ENCODE peak calls at places on chromosome 20, in ten cellular contexts. One of them, this sample, is unnamed.

GRCh38 chr20:49344975-49345374 is 67.1 kb upstream of the ZNFX1 start:
- DNase-seq in EL: peak
- DNase-seq in GM12865: no peak
- DNase-seq in RWPE1: peak
- DNase-seq in pancreas: no peak
- DNase-seq in stimulated activated naive CD8-positive, alpha-beta T cell treated with anti-CD3 and anti-CD28 coated beads, Interleukin-15, amount 100 ng/mL, for 72 hours: no peak
- DNase-seq in dorsolateral prefrontal cortex: no peak
- DNase-seq in naive thymus-derived CD4-positive, alpha-beta T cell: no peak
- DNase-seq in GOT3: peak
- DNase-seq in T1000: peak
- DNase-seq in this sample: no peak

GRCh38 chr20:46463852-46464251 is 49.5 kb downstream of the ZNF334 start:
- DNase-seq in GM12865: no peak
- DNase-seq in RWPE1: no peak
- DNase-seq in naive thymus-derived CD4-positive, alpha-beta T cell: no peak
- DNase-seq in EL: no peak
- DNase-seq in pancreas: no peak
- DNase-seq in dorsolateral prefrontal cortex: no peak
- DNase-seq in stimulated activated naive CD8-positive, alpha-beta T cell treated with anti-CD3 and anti-CD28 coated beads, Interleukin-15, amount 100 ng/mL, for 72 hours: no peak
- DNase-seq in GOT3: no peak
- DNase-seq in T1000: no peak
- DNase-seq in this sample: no peak

GRCh38 chr20:3658708-3659491 is 4.3 kb downstream of the GFRA4 start:
- DNase-seq in dorsolateral prefrontal cortex: peak
- DNase-seq in RWPE1: no peak
- DNase-seq in GOT3: no peak
- DNase-seq in T1000: no peak
- DNase-seq in GM12865: peak
- DNase-seq in EL: no peak
- DNase-seq in stimulated activated naive CD8-positive, alpha-beta T cell treated with anti-CD3 and anti-CD28 coated beads, Interleukin-15, amount 100 ng/mL, for 72 hours: no peak
- DNase-seq in naive thymus-derived CD4-positive, alpha-beta T cell: no peak
- DNase-seq in pancreas: no peak
- DNase-seq in this sample: no peak

GRCh38 chr20:49518576-49518975 is 36.1 kb upstream of the KCNB1 start:
- DNase-seq in EL: no peak
- DNase-seq in stimulated activated naive CD8-positive, alpha-beta T cell treated with anti-CD3 and anti-CD28 coated beads, Interleukin-15, amount 100 ng/mL, for 72 hours: no peak
- DNase-seq in pancreas: no peak
- DNase-seq in naive thymus-derived CD4-positive, alpha-beta T cell: no peak
- DNase-seq in dorsolateral prefrontal cortex: no peak
- DNase-seq in GOT3: no peak
- DNase-seq in RWPE1: no peak
- DNase-seq in GM12865: no peak
- DNase-seq in T1000: no peak
- DNase-seq in this sample: no peak

GRCh38 chr20:3541887-3542721 is 71.3 kb downstream of the ATRN start:
- DNase-seq in naive thymus-derived CD4-positive, alpha-beta T cell: no peak
- DNase-seq in EL: no peak
- DNase-seq in GM12865: no peak
- DNase-seq in dorsolateral prefrontal cortex: no peak
- DNase-seq in GOT3: no peak
- DNase-seq in pancreas: peak
- DNase-seq in RWPE1: no peak
- DNase-seq in T1000: no peak
- DNase-seq in stimulated activated naive CD8-positive, alpha-beta T cell treated with anti-CD3 and anti-CD28 coated beads, Interleukin-15, amount 100 ng/mL, for 72 hours: no peak
- DNase-seq in this sample: no peak

GRCh38 chr20:9995514-9996272 is 39.1 kb upstream of the ANKEF1 start:
- DNase-seq in GOT3: no peak
- DNase-seq in naive thymus-derived CD4-positive, alpha-beta T cell: no peak
- DNase-seq in pancreas: no peak
- DNase-seq in dorsolateral prefrontal cortex: no peak
- DNase-seq in GM12865: no peak
- DNase-seq in T1000: no peak
- DNase-seq in EL: no peak
- DNase-seq in stimulated activated naive CD8-positive, alpha-beta T cell treated with anti-CD3 and anti-CD28 coated beads, Interleukin-15, amount 100 ng/mL, for 72 hours: no peak
- DNase-seq in RWPE1: no peak
- DNase-seq in this sample: no peak

GRCh38 chr20:45317826-45318225 is 9.7 kb upstream of the MATN4 start:
- DNase-seq in RWPE1: no peak
- DNase-seq in EL: no peak
- DNase-seq in GM12865: no peak
- DNase-seq in T1000: no peak
- DNase-seq in stimulated activated naive CD8-positive, alpha-beta T cell treated with anti-CD3 and anti-CD28 coated beads, Interleukin-15, amount 100 ng/mL, for 72 hours: no peak
- DNase-seq in dorsolateral prefrontal cortex: no peak
- DNase-seq in pancreas: no peak
- DNase-seq in GOT3: no peak
- DNase-seq in naive thymus-derived CD4-positive, alpha-beta T cell: no peak
- DNase-seq in this sample: no peak

GRCh38 chr20:34567885-34568865 is 9.7 kb downstream of the MAP1LC3A start:
- DNase-seq in pancreas: no peak
- DNase-seq in T1000: no peak
- DNase-seq in EL: no peak
- DNase-seq in GM12865: no peak
- DNase-seq in stimulated activated naive CD8-positive, alpha-beta T cell treated with anti-CD3 and anti-CD28 coated beads, Interleukin-15, amount 100 ng/mL, for 72 hours: no peak
- DNase-seq in dorsolateral prefrontal cortex: no peak
- DNase-seq in naive thymus-derived CD4-positive, alpha-beta T cell: no peak
- DNase-seq in RWPE1: no peak
- DNase-seq in GOT3: no peak
- DNase-seq in this sample: no peak

GRCh38 chr20:3652217-3652616 is 11.0 kb downstream of the GFRA4 start:
- DNase-seq in GM12865: no peak
- DNase-seq in RWPE1: no peak
- DNase-seq in naive thymus-derived CD4-positive, alpha-beta T cell: no peak
- DNase-seq in T1000: no peak
- DNase-seq in stimulated activated naive CD8-positive, alpha-beta T cell treated with anti-CD3 and anti-CD28 coated beads, Interleukin-15, amount 100 ng/mL, for 72 hours: no peak
- DNase-seq in GOT3: no peak
- DNase-seq in pancreas: peak
- DNase-seq in dorsolateral prefrontal cortex: no peak
- DNase-seq in EL: no peak
- DNase-seq in this sample: peak

GRCh38 chr20:3420211-3420707 is 12.8 kb upstream of the DNAAF9 start:
- DNase-seq in naive thymus-derived CD4-positive, alpha-beta T cell: no peak
- DNase-seq in stimulated activated naive CD8-positive, alpha-beta T cell treated with anti-CD3 and anti-CD28 coated beads, Interleukin-15, amount 100 ng/mL, for 72 hours: peak
- DNase-seq in EL: peak
- DNase-seq in T1000: no peak
- DNase-seq in RWPE1: peak
- DNase-seq in GM12865: peak
- DNase-seq in dorsolateral prefrontal cortex: peak
- DNase-seq in pancreas: peak
- DNase-seq in GOT3: no peak
- DNase-seq in this sample: no peak

GRCh38 chr20:23358563-23358906 is 3.4 kb upstream of the GZF1 start:
- DNase-seq in GOT3: no peak
- DNase-seq in EL: no peak
- DNase-seq in T1000: no peak
- DNase-seq in stimulated activated naive CD8-positive, alpha-beta T cell treated with anti-CD3 and anti-CD28 coated beads, Interleukin-15, amount 100 ng/mL, for 72 hours: no peak
- DNase-seq in GM12865: no peak
- DNase-seq in pancreas: no peak
- DNase-seq in dorsolateral prefrontal cortex: no peak
- DNase-seq in RWPE1: no peak
- DNase-seq in naive thymus-derived CD4-positive, alpha-beta T cell: no peak
- DNase-seq in this sample: no peak

GRCh38 chr20:17854307-17854903 is 114.2 kb downstream of the SNX5 start:
- DNase-seq in EL: peak
- DNase-seq in naive thymus-derived CD4-positive, alpha-beta T cell: no peak
- DNase-seq in dorsolateral prefrontal cortex: peak
- DNase-seq in T1000: no peak
- DNase-seq in RWPE1: peak
- DNase-seq in GOT3: no peak
- DNase-seq in GM12865: peak
- DNase-seq in stimulated activated naive CD8-positive, alpha-beta T cell treated with anti-CD3 and anti-CD28 coated beads, Interleukin-15, amount 100 ng/mL, for 72 hours: no peak
- DNase-seq in pancreas: peak
- DNase-seq in this sample: no peak

GRCh38 chr20:48463916-48464315 is 363.9 kb downstream of the PREX1 start:
- DNase-seq in RWPE1: no peak
- DNase-seq in naive thymus-derived CD4-positive, alpha-beta T cell: no peak
- DNase-seq in dorsolateral prefrontal cortex: no peak
- DNase-seq in pancreas: no peak
- DNase-seq in EL: peak
- DNase-seq in GOT3: peak
- DNase-seq in GM12865: no peak
- DNase-seq in stimulated activated naive CD8-positive, alpha-beta T cell treated with anti-CD3 and anti-CD28 coated beads, Interleukin-15, amount 100 ng/mL, for 72 hours: no peak
- DNase-seq in T1000: no peak
- DNase-seq in this sample: no peak

GRCh38 chr20:63290677-63291472 is 2.1 kb upstream of the COL20A1 start:
- DNase-seq in T1000: peak
- DNase-seq in GM12865: peak
- DNase-seq in naive thymus-derived CD4-positive, alpha-beta T cell: peak
- DNase-seq in dorsolateral prefrontal cortex: no peak
- DNase-seq in EL: peak
- DNase-seq in GOT3: no peak
- DNase-seq in RWPE1: peak
- DNase-seq in pancreas: no peak
- DNase-seq in stimulated activated naive CD8-positive, alpha-beta T cell treated with anti-CD3 and anti-CD28 coated beads, Interleukin-15, amount 100 ng/mL, for 72 hours: peak
- DNase-seq in this sample: peak

GRCh38 chr20:12623870-12624269 is 384.9 kb upstream of the SPTLC3 start:
- DNase-seq in GOT3: no peak
- DNase-seq in naive thymus-derived CD4-positive, alpha-beta T cell: no peak
- DNase-seq in stimulated activated naive CD8-positive, alpha-beta T cell treated with anti-CD3 and anti-CD28 coated beads, Interleukin-15, amount 100 ng/mL, for 72 hours: no peak
- DNase-seq in dorsolateral prefrontal cortex: no peak
- DNase-seq in EL: no peak
- DNase-seq in RWPE1: no peak
- DNase-seq in pancreas: no peak
- DNase-seq in GM12865: no peak
- DNase-seq in T1000: no peak
- DNase-seq in this sample: no peak

GRCh38 chr20:61397790-61398189 is 145.7 kb downstream of the CDH4 start:
- DNase-seq in stimulated activated naive CD8-positive, alpha-beta T cell treated with anti-CD3 and anti-CD28 coated beads, Interleukin-15, amount 100 ng/mL, for 72 hours: no peak
- DNase-seq in pancreas: no peak
- DNase-seq in GOT3: no peak
- DNase-seq in T1000: no peak
- DNase-seq in dorsolateral prefrontal cortex: no peak
- DNase-seq in GM12865: no peak
- DNase-seq in naive thymus-derived CD4-positive, alpha-beta T cell: no peak
- DNase-seq in RWPE1: no peak
- DNase-seq in EL: no peak
- DNase-seq in this sample: no peak

GRCh38 chr20:42082611-42083010 is 464.4 kb upstream of the CHD6 start:
- DNase-seq in dorsolateral prefrontal cortex: no peak
- DNase-seq in GM12865: no peak
- DNase-seq in stimulated activated naive CD8-positive, alpha-beta T cell treated with anti-CD3 and anti-CD28 coated beads, Interleukin-15, amount 100 ng/mL, for 72 hours: no peak
- DNase-seq in T1000: no peak
- DNase-seq in pancreas: peak
- DNase-seq in EL: no peak
- DNase-seq in naive thymus-derived CD4-positive, alpha-beta T cell: no peak
- DNase-seq in RWPE1: peak
- DNase-seq in GOT3: no peak
- DNase-seq in this sample: no peak

GRCh38 chr20:10061641-10062040 is 26.9 kb downstream of the ANKEF1 start:
- DNase-seq in GOT3: no peak
- DNase-seq in pancreas: no peak
- DNase-seq in stimulated activated naive CD8-positive, alpha-beta T cell treated with anti-CD3 and anti-CD28 coated beads, Interleukin-15, amount 100 ng/mL, for 72 hours: no peak
- DNase-seq in T1000: no peak
- DNase-seq in RWPE1: no peak
- DNase-seq in EL: no peak
- DNase-seq in dorsolateral prefrontal cortex: no peak
- DNase-seq in naive thymus-derived CD4-positive, alpha-beta T cell: no peak
- DNase-seq in GM12865: no peak
- DNase-seq in this sample: peak

GRCh38 chr20:19659468-19659867 is 98.6 kb upstream of the RIN2 start:
- DNase-seq in GOT3: no peak
- DNase-seq in T1000: no peak
- DNase-seq in naive thymus-derived CD4-positive, alpha-beta T cell: no peak
- DNase-seq in GM12865: peak
- DNase-seq in dorsolateral prefrontal cortex: no peak
- DNase-seq in pancreas: no peak
- DNase-seq in RWPE1: no peak
- DNase-seq in EL: no peak
- DNase-seq in stimulated activated naive CD8-positive, alpha-beta T cell treated with anti-CD3 and anti-CD28 coated beads, Interleukin-15, amount 100 ng/mL, for 72 hours: no peak
- DNase-seq in this sample: no peak

GRCh38 chr20:42749548-42749947 is 440.2 kb downstream of the PTPRT start:
- DNase-seq in T1000: no peak
- DNase-seq in dorsolateral prefrontal cortex: no peak
- DNase-seq in GOT3: no peak
- DNase-seq in pancreas: no peak
- DNase-seq in stimulated activated naive CD8-positive, alpha-beta T cell treated with anti-CD3 and anti-CD28 coated beads, Interleukin-15, amount 100 ng/mL, for 72 hours: no peak
- DNase-seq in GM12865: no peak
- DNase-seq in RWPE1: no peak
- DNase-seq in EL: no peak
- DNase-seq in naive thymus-derived CD4-positive, alpha-beta T cell: no peak
- DNase-seq in this sample: no peak

GRCh38 chr20:43710370-43711044 is 16.3 kb downstream of the GTSF1L start:
- DNase-seq in pancreas: no peak
- DNase-seq in naive thymus-derived CD4-positive, alpha-beta T cell: no peak
- DNase-seq in GOT3: no peak
- DNase-seq in RWPE1: no peak
- DNase-seq in T1000: no peak
- DNase-seq in dorsolateral prefrontal cortex: no peak
- DNase-seq in GM12865: peak
- DNase-seq in EL: no peak
- DNase-seq in stimulated activated naive CD8-positive, alpha-beta T cell treated with anti-CD3 and anti-CD28 coated beads, Interleukin-15, amount 100 ng/mL, for 72 hours: no peak
- DNase-seq in this sample: no peak

GRCh38 chr20:7285918-7286556 is 518.6 kb downstream of the BMP2 start:
- DNase-seq in GOT3: peak
- DNase-seq in T1000: peak
- DNase-seq in GM12865: peak
- DNase-seq in naive thymus-derived CD4-positive, alpha-beta T cell: no peak
- DNase-seq in EL: peak
- DNase-seq in dorsolateral prefrontal cortex: peak
- DNase-seq in stimulated activated naive CD8-positive, alpha-beta T cell treated with anti-CD3 and anti-CD28 coated beads, Interleukin-15, amount 100 ng/mL, for 72 hours: peak
- DNase-seq in pancreas: peak
- DNase-seq in RWPE1: peak
- DNase-seq in this sample: peak

GRCh38 chr20:36917240-36917639 is 34.3 kb downstream of the SAMHD1 start:
- DNase-seq in GM12865: no peak
- DNase-seq in GOT3: no peak
- DNase-seq in RWPE1: no peak
- DNase-seq in EL: no peak
- DNase-seq in pancreas: no peak
- DNase-seq in dorsolateral prefrontal cortex: no peak
- DNase-seq in stimulated activated naive CD8-positive, alpha-beta T cell treated with anti-CD3 and anti-CD28 coated beads, Interleukin-15, amount 100 ng/mL, for 72 hours: no peak
- DNase-seq in naive thymus-derived CD4-positive, alpha-beta T cell: no peak
- DNase-seq in T1000: no peak
- DNase-seq in this sample: no peak

GRCh38 chr20:15597306-15597705 is 975.9 kb downstream of the KIF16B start:
- DNase-seq in naive thymus-derived CD4-positive, alpha-beta T cell: no peak
- DNase-seq in GM12865: no peak
- DNase-seq in EL: no peak
- DNase-seq in T1000: no peak
- DNase-seq in stimulated activated naive CD8-positive, alpha-beta T cell treated with anti-CD3 and anti-CD28 coated beads, Interleukin-15, amount 100 ng/mL, for 72 hours: no peak
- DNase-seq in dorsolateral prefrontal cortex: no peak
- DNase-seq in GOT3: no peak
- DNase-seq in RWPE1: no peak
- DNase-seq in pancreas: no peak
- DNase-seq in this sample: no peak

GRCh38 chr20:50005378-50006020 is 22.7 kb downstream of the SNAI1 start:
- DNase-seq in naive thymus-derived CD4-positive, alpha-beta T cell: no peak
- DNase-seq in EL: no peak
- DNase-seq in pancreas: no peak
- DNase-seq in T1000: no peak
- DNase-seq in GM12865: peak
- DNase-seq in stimulated activated naive CD8-positive, alpha-beta T cell treated with anti-CD3 and anti-CD28 coated beads, Interleukin-15, amount 100 ng/mL, for 72 hours: no peak
- DNase-seq in RWPE1: no peak
- DNase-seq in GOT3: no peak
- DNase-seq in dorsolateral prefrontal cortex: no peak
- DNase-seq in this sample: peak

GRCh38 chr20:49724637-49725606 is 11.2 kb upstream of the B4GALT5 start:
- DNase-seq in pancreas: peak
- DNase-seq in EL: peak
- DNase-seq in GOT3: no peak
- DNase-seq in RWPE1: no peak
- DNase-seq in T1000: peak
- DNase-seq in stimulated activated naive CD8-positive, alpha-beta T cell treated with anti-CD3 and anti-CD28 coated beads, Interleukin-15, amount 100 ng/mL, for 72 hours: no peak
- DNase-seq in naive thymus-derived CD4-positive, alpha-beta T cell: no peak
- DNase-seq in GM12865: no peak
- DNase-seq in dorsolateral prefrontal cortex: no peak
- DNase-seq in this sample: peak